ENCODE peak calls at places on chromosomes 6 and 20, in six cellular contexts. P is effector CD4-positive, alpha-beta T cell; J is cardiac septum; B is C1 segment of cervical spinal cord; F is HEK293T; H is GM13976. C is an unnamed sample.

GRCh38 chr6:28449056-28449455 is 5.8 kb upstream of the ZSCAN23 start:
- DNase-seq in F (no peak), B (no peak), H (no peak), J (no peak), P (no peak), C (no peak)

GRCh38 chr6:153058291-153058690 is 55.8 kb upstream of the MTRF1L start:
- DNase-seq in P (no peak), B (no peak), F (no peak), H (no peak), J (no peak), C (no peak)

GRCh38 chr6:156883497-156884252 is 106.5 kb downstream of the ARID1B start:
- DNase-seq in H (no peak), B (no peak), J (no peak), F (no peak), P (no peak), C (no peak)

GRCh38 chr20:25055711-25056492 is 2.0 kb downstream of the ACSS1 start:
- DNase-seq in F (no peak), P (no peak), H (no peak), B (no peak), J (peak; percentile 58), C (no peak)

GRCh38 chr20:58366016-58366415 is 23.0 kb upstream of the VAPB start:
- DNase-seq in J (no peak), H (no peak), B (no peak), F (no peak), P (no peak), C (no peak)

GRCh38 chr6:145274083-145274482 is 461.2 kb downstream of the EPM2A start:
- DNase-seq in P (no peak), F (no peak), H (no peak), B (no peak), J (no peak), C (no peak)

GRCh38 chr6:30184417-30185031 is 21.2 kb downstream of the TRIM15 start:
- DNase-seq in B (no peak), P (no peak), J (no peak), F (no peak), H (no peak), C (no peak)

GRCh38 chr6:44735631-44735963 is 348.1 kb downstream of the CDC5L start:
- DNase-seq in J (no peak), P (no peak), F (no peak), H (peak; percentile 43), B (no peak), C (peak; percentile 39)

GRCh38 chr20:63402860-63403220 is 41.7 kb upstream of the CHRNA4 start:
- DNase-seq in F (no peak), B (no peak), J (no peak), H (no peak), P (no peak), C (no peak)

GRCh38 chr6:12538881-12539357 is 177.6 kb upstream of the PHACTR1 start:
- DNase-seq in B (no peak), P (no peak), H (no peak), J (no peak), F (no peak), C (no peak)

GRCh38 chr6:166307082-166307980 is 861 bp downstream of the PRR18 start:
- DNase-seq in P (no peak), B (no peak), J (no peak), H (peak; percentile 65), F (no peak), C (no peak)

GRCh38 chr6:125294925-125295324 is 6.8 kb downstream of the HDDC2 start:
- DNase-seq in F (no peak), J (no peak), H (no peak), P (no peak), B (no peak), C (no peak)

GRCh38 chr6:121216928-121217327 is 117.4 kb downstream of the TBC1D32 start:
- DNase-seq in B (no peak), P (no peak), H (no peak), J (no peak), F (no peak), C (no peak)

GRCh38 chr20:34600892-34601653 is 42.6 kb downstream of the MAP1LC3A start:
- DNase-seq in H (no peak), P (no peak), F (no peak), B (no peak), J (no peak), C (no peak)

GRCh38 chr6:167827588-167828324 is 1.0 kb downstream of the AFDN start:
- DNase-seq in J (peak; percentile 76), P (peak; percentile 16), F (peak; percentile 62), B (no peak), H (peak; percentile 57), C (no peak)

GRCh38 chr6:61210549-61210948 is 1075.5 kb downstream of the KHDRBS2 start:
- DNase-seq in F (no peak), J (no peak), H (no peak), B (no peak), P (no peak), C (no peak)

GRCh38 chr6:130810307-130811030 is 16.7 kb upstream of the SMLR1 start:
- DNase-seq in F (no peak), P (no peak), J (no peak), B (no peak), H (no peak), C (no peak)

GRCh38 chr6:110325197-110325596 is 33.0 kb downstream of the METTL24 start:
- DNase-seq in F (no peak), B (no peak), H (no peak), P (no peak), J (no peak), C (no peak)

GRCh38 chr6:98041921-98042320 is 758.9 kb upstream of the MMS22L start:
- DNase-seq in H (no peak), J (no peak), F (no peak), P (no peak), B (no peak), C (no peak)

GRCh38 chr20:39944861-39945260 is 744.2 kb downstream of the MAFB start:
- DNase-seq in F (no peak), J (no peak), H (no peak), B (no peak), P (no peak), C (no peak)

GRCh38 chr6:1321715-1322114 is 9.8 kb downstream of the FOXQ1 start:
- DNase-seq in F (no peak), J (no peak), B (no peak), P (no peak), H (no peak), C (no peak)

GRCh38 chr6:122755901-122756300 is 23.6 kb upstream of the FABP7 start:
- DNase-seq in H (no peak), F (no peak), P (no peak), B (no peak), J (no peak), C (no peak)

GRCh38 chr20:36682311-36682710 is 36.3 kb upstream of the SLA2 start:
- DNase-seq in F (no peak), P (no peak), B (no peak), H (no peak), J (no peak), C (no peak)

GRCh38 chr6:82843291-82843885 is 222.3 kb downstream of the UBE3D start:
- DNase-seq in H (no peak), P (no peak), F (no peak), B (no peak), J (no peak), C (no peak)

GRCh38 chr6:157139054-157139708 is 184.1 kb downstream of the TMEM242 start:
- DNase-seq in F (peak; percentile 64), P (no peak), J (no peak), H (no peak), B (no peak), C (no peak)

GRCh38 chr6:51541847-51542246 is 545.6 kb downstream of the PKHD1 start:
- DNase-seq in B (no peak), F (no peak), P (no peak), H (no peak), J (no peak), C (no peak)

GRCh38 chr20:16284385-16285100 is 288.7 kb downstream of the KIF16B start:
- DNase-seq in J (no peak), P (no peak), F (no peak), H (no peak), B (no peak), C (no peak)

GRCh38 chr6:111972714-111973678 is 80.9 kb upstream of the CCN6 start:
- DNase-seq in J (no peak), P (peak; percentile 69), H (no peak), F (no peak), B (no peak), C (no peak)

C was measured in GM12864.